ENCODE peak calls at places on chromosomes 16 and 17, in six cellular contexts. D is activated naive CD4-positive, alpha-beta T cell; Z is BJ; E is retina; Y is activated CD4-positive, alpha-beta memory T cell treated with anti-CD3 and anti-CD28 coated beads, Interleukin-2, amount 10 ng/mL, durations not matched to agents 7 days and 5 days; J is ELF-1. U is an unnamed sample.

GRCh38 chr16:19997264-19997663 is 76.4 kb downstream of the GPR139 start:
- DNase-seq in D (no peak), Z (no peak), E (no peak), Y (no peak), J (peak; percentile 35), U (no peak)

GRCh38 chr17:28907052-28907438 is 4.2 kb upstream of the DHRS13 start:
- DNase-seq in D (no peak), Z (no peak), E (no peak), Y (no peak), J (no peak), U (no peak)

GRCh38 chr16:85879975-85880831 is 18.8 kb upstream of the IRF8 start:
- DNase-seq in D (no peak), Z (no peak), E (no peak), Y (no peak), J (no peak), U (no peak)

GRCh38 chr16:87340198-87340597 is 23.0 kb upstream of the C16orf95 start:
- DNase-seq in D (no peak), Z (no peak), E (no peak), Y (no peak), J (no peak), U (no peak)

GRCh38 chr17:83192161-83192788 is 112.9 kb downstream of the METRNL start:
- DNase-seq in D (no peak), Z (peak; percentile 30), E (no peak), Y (peak; percentile 17), J (no peak), U (peak; percentile 61)

GRCh38 chr17:74987909-74988711 is 678 bp downstream of the CDR2L start:
- DNase-seq in D (no peak), Z (no peak), E (peak; percentile 88), Y (peak; percentile 33), J (peak; percentile 60), U (peak; percentile 84)

GRCh38 chr17:39376434-39376833 is 25.0 kb downstream of the FBXL20 start:
- DNase-seq in D (no peak), Z (no peak), E (no peak), Y (no peak), J (no peak), U (no peak)

GRCh38 chr16:68790130-68790761 is 53.1 kb upstream of the TANGO6 start:
- DNase-seq in D (no peak), Z (peak; percentile 26), E (no peak), Y (no peak), J (peak; percentile 40), U (no peak)

GRCh38 chr17:69547947-69548346 is 133.4 kb downstream of the MAP2K6 start:
- DNase-seq in D (no peak), Z (no peak), E (no peak), Y (no peak), J (no peak), U (no peak)

GRCh38 chr17:64572682-64573154 is 65.9 kb downstream of the CEP95 start:
- DNase-seq in D (no peak), Z (peak; percentile 86), E (no peak), Y (no peak), J (no peak), U (no peak)

GRCh38 chr17:69412336-69412735 is 2.2 kb upstream of the MAP2K6 start:
- DNase-seq in D (no peak), Z (no peak), E (no peak), Y (no peak), J (no peak), U (no peak)

GRCh38 chr16:21057875-21058274 is 92.8 kb downstream of the DNAH3 start:
- DNase-seq in D (no peak), Z (no peak), E (no peak), Y (no peak), J (no peak), U (no peak)

GRCh38 chr17:6779411-6779810 is 3.4 kb downstream of the FBXO39 start:
- DNase-seq in D (no peak), Z (no peak), E (no peak), Y (no peak), J (no peak), U (no peak)

GRCh38 chr17:77320046-77320445 is 179.3 kb downstream of the SEC14L1 start:
- DNase-seq in D (no peak), Z (no peak), E (no peak), Y (no peak), J (no peak), U (no peak)

GRCh38 chr17:37483311-37484039 is 6.2 kb upstream of the DUSP14 start:
- DNase-seq in D (no peak), Z (peak; percentile 89), E (no peak), Y (no peak), J (no peak), U (no peak)

GRCh38 chr17:43479948-43480347 is 3.8 kb upstream of the DHX8 start:
- DNase-seq in D (no peak), Z (no peak), E (no peak), Y (no peak), J (peak; percentile 60), U (no peak)

GRCh38 chr16:30116291-30117207 is 3.2 kb upstream of the GDPD3 start:
- DNase-seq in D (no peak), Z (no peak), E (no peak), Y (no peak), J (no peak), U (no peak)

GRCh38 chr17:21239680-21240374 is 13.4 kb downstream of the NATD1 start:
- DNase-seq in D (no peak), Z (no peak), E (no peak), Y (no peak), J (peak; percentile 81), U (no peak)

GRCh38 chr17:80124351-80124981 is 22.5 kb downstream of the EIF4A3 start:
- DNase-seq in D (no peak), Z (no peak), E (peak; percentile 65), Y (no peak), J (peak; percentile 82), U (no peak)

GRCh38 chr17:17351901-17352781 is 49.0 kb downstream of the NT5M start:
- DNase-seq in D (no peak), Z (no peak), E (peak; percentile 81), Y (no peak), J (peak; percentile 73), U (peak; percentile 45)

GRCh38 chr17:79850571-79851460 is 11.6 kb upstream of the CBX4 start:
- DNase-seq in D (no peak), Z (no peak), E (peak; percentile 1), Y (no peak), J (no peak), U (no peak)

GRCh38 chr16:29170393-29171239 is 185.8 kb downstream of the LAT start:
- DNase-seq in D (no peak), Z (no peak), E (peak; percentile 39), Y (no peak), J (no peak), U (no peak)

GRCh38 chr16:64174327-64174726 is 947.5 kb downstream of the CDH11 start:
- DNase-seq in D (no peak), Z (no peak), E (no peak), Y (no peak), J (no peak), U (no peak)

U was measured in psoas muscle.